ENCODE peak calls at places on chromosomes 3 and 15, in eight cellular contexts. K is naive thymus-derived CD8-positive, alpha-beta T cell; S is mucosa of descending colon; C is stimulated activated memory B cell treated with anti-CD40 and anti-IgM and Interleukin-4, amounts not matched to agents 10 μg/mL and 1 μg/mL and 100 μg/mL, for 72 hours; W is activated CD8-positive, alpha-beta T cell treated with anti-CD3 and anti-CD28 coated beads for 36 hours; G is sciatic nerve; B is heart right ventricle; D is lower lobe of right lung. N is an unnamed sample.

GRCh38 chr3:50192689-50193141 is 1.3 kb downstream of the GNAT1 start:
- ATAC-seq in K (peak), S (peak), C (no peak), W (peak), G (peak), B (peak), D (peak), N (peak)

GRCh38 chr3:43996379-43997301 is 245.0 kb upstream of the TOPAZ1 start:
- ATAC-seq in K (no peak), S (peak), C (peak), W (peak), G (peak), B (peak), D (peak), N (peak)

GRCh38 chr3:182979103-182979697 is 1.1 kb downstream of the DCUN1D1 start:
- ATAC-seq in K (no peak), S (peak), C (no peak), W (no peak), G (no peak), B (no peak), D (peak), N (no peak)

GRCh38 chr3:188152660-188153497 is 1.1 kb upstream of the LPP start:
- ATAC-seq in K (peak), S (peak), C (no peak), W (no peak), G (peak), B (peak), D (peak), N (no peak)

GRCh38 chr15:85407421-85408269 is 27.2 kb downstream of the AKAP13 start:
- ATAC-seq in K (peak), S (peak), C (peak), W (peak), G (no peak), B (peak), D (peak), N (peak)

GRCh38 chr3:58422756-58423324 is 10.8 kb downstream of the PDHB start:
- ATAC-seq in K (no peak), S (no peak), C (no peak), W (no peak), G (no peak), B (peak), D (peak), N (no peak)

GRCh38 chr3:107981471-107982111 is 109.2 kb downstream of the CD47 start:
- ATAC-seq in K (no peak), S (peak), C (no peak), W (no peak), G (peak), B (peak), D (peak), N (no peak)

GRCh38 chr15:78109156-78109555 is 16.8 kb downstream of the SH2D7 start:
- ATAC-seq in K (no peak), S (no peak), C (no peak), W (no peak), G (no peak), B (no peak), D (no peak), N (no peak)

GRCh38 chr15:55281517-55282227 is 7.9 kb downstream of the RAB27A start:
- ATAC-seq in K (no peak), S (no peak), C (no peak), W (no peak), G (no peak), B (no peak), D (no peak), N (no peak)

GRCh38 chr3:33081812-33082211 is 15.1 kb downstream of the GLB1 start:
- ATAC-seq in K (no peak), S (no peak), C (no peak), W (no peak), G (no peak), B (no peak), D (no peak), N (no peak)

GRCh38 chr15:89192771-89193170 is 28.6 kb downstream of the RLBP1 start:
- ATAC-seq in K (no peak), S (no peak), C (no peak), W (no peak), G (no peak), B (no peak), D (no peak), N (no peak)

GRCh38 chr15:50339717-50340116 is 15.3 kb downstream of the GABPB1 start:
- ATAC-seq in K (no peak), S (no peak), C (no peak), W (no peak), G (no peak), B (no peak), D (no peak), N (no peak)

GRCh38 chr3:15606434-15606891 is 4.9 kb downstream of the BTD start:
- ATAC-seq in K (no peak), S (peak), C (no peak), W (no peak), G (no peak), B (no peak), D (no peak), N (no peak)

GRCh38 chr15:77455696-77456293 is 35.1 kb downstream of the HMG20A start:
- ATAC-seq in K (no peak), S (peak), C (no peak), W (no peak), G (peak), B (peak), D (peak), N (peak)

GRCh38 chr3:69751118-69751517 is 11.9 kb downstream of the MITF start:
- ATAC-seq in K (no peak), S (peak), C (no peak), W (no peak), G (peak), B (peak), D (peak), N (no peak)

GRCh38 chr3:108548886-108549285 is 38.5 kb upstream of the MYH15 start:
- ATAC-seq in K (no peak), S (no peak), C (no peak), W (no peak), G (no peak), B (no peak), D (no peak), N (no peak)

GRCh38 chr3:108590443-108590842 is 921 bp downstream of the DZIP3 start:
- ATAC-seq in K (peak), S (no peak), C (no peak), W (no peak), G (no peak), B (no peak), D (no peak), N (no peak)

GRCh38 chr3:189537135-189537534 is 94.1 kb upstream of the TP63 start:
- ATAC-seq in K (no peak), S (no peak), C (no peak), W (no peak), G (no peak), B (no peak), D (no peak), N (peak)

GRCh38 chr15:49343546-49343945 is 79.5 kb upstream of the FGF7 start:
- ATAC-seq in K (no peak), S (no peak), C (no peak), W (no peak), G (no peak), B (no peak), D (no peak), N (no peak)

GRCh38 chr3:56042326-56042951 is 425.8 kb downstream of the ERC2 start:
- ATAC-seq in K (no peak), S (peak), C (no peak), W (no peak), G (peak), B (peak), D (peak), N (no peak)

GRCh38 chr15:25903024-25903581 is 40.0 kb upstream of the ATP10A start:
- ATAC-seq in K (peak), S (peak), C (peak), W (peak), G (peak), B (no peak), D (peak), N (no peak)

GRCh38 chr3:46464326-46465195 is at the start of gene LTF:
- ATAC-seq in K (no peak), S (no peak), C (no peak), W (no peak), G (no peak), B (no peak), D (peak), N (no peak)

GRCh38 chr15:81091889-81092558 is 42.0 kb upstream of the CFAP161 start:
- ATAC-seq in K (no peak), S (no peak), C (no peak), W (no peak), G (peak), B (peak), D (no peak), N (no peak)

GRCh38 chr3:133997871-133998635 is 31.7 kb downstream of the SLCO2A1 start:
- ATAC-seq in K (no peak), S (no peak), C (no peak), W (no peak), G (no peak), B (no peak), D (no peak), N (no peak)

GRCh38 chr3:184618793-184619192 is 57.2 kb downstream of the EPHB3 start:
- ATAC-seq in K (no peak), S (no peak), C (no peak), W (no peak), G (peak), B (peak), D (no peak), N (no peak)

GRCh38 chr15:73809728-73810501 is 56.8 kb upstream of the INSYN1 start:
- ATAC-seq in K (no peak), S (no peak), C (no peak), W (no peak), G (no peak), B (peak), D (no peak), N (no peak)

N was measured in activated T-helper 17 cell treated with anti-CD3 and anti-CD28 coated beads, Interleukin-2, amount 50 U/mL, for 72 hours.